ENCODE peak calls at places on chromosomes 12 and 14, in seven cellular contexts. U, R, Q, N, W, H and K are unnamed samples. For H3K9me3 and H3K4me1, the result is how much of the 10 kb centered on the place peaks cover.

GRCh38 chr12:45794422-45794821 is 64.9 kb downstream of the ARID2 start:
- DNase-seq in R (no peak), W (no peak), H (no peak), Q (peak), U (no peak), N (no peak), K (no peak)

GRCh38 chr14:60232185-60232584 is 16.8 kb upstream of the PPM1A start:
- DNase-seq in N (no peak), H (no peak), Q (no peak), R (no peak), U (no peak), W (no peak), K (no peak)

GRCh38 chr14:46661728-46662127 is 10.1 kb upstream of the RPL10L start:
- DNase-seq in U (no peak), H (no peak), Q (no peak), R (no peak), W (no peak), N (no peak), K (no peak)

GRCh38 chr12:72564120-72564519 is 291.9 kb downstream of the TRHDE start:
- DNase-seq in N (no peak), H (no peak), W (no peak), U (no peak), Q (no peak), R (no peak), K (no peak)

GRCh38 chr12:75670175-75670574 is 158.8 kb upstream of the KRR1 start:
- DNase-seq in U (no peak), Q (no peak), R (no peak), N (no peak), W (no peak), H (no peak), K (no peak)

GRCh38 chr12:75471928-75472865 is 8.4 kb upstream of the GLIPR1 start:
- DNase-seq in W (no peak), U (no peak), N (no peak), Q (no peak), H (no peak), R (no peak), K (no peak)

GRCh38 chr12:30088259-30088995 is 304.7 kb upstream of the TMTC1 start:
- DNase-seq in R (no peak), H (no peak), W (no peak), U (no peak), Q (no peak), N (no peak), K (no peak)

GRCh38 chr14:64801800-64802199 is 77.9 kb downstream of the SPTB start:
- DNase-seq in Q (peak), U (peak), H (no peak), N (peak), R (no peak), W (no peak), K (no peak)

GRCh38 chr12:120971299-120972180 is 6.8 kb upstream of the HNF1A start:
- DNase-seq in Q (peak), N (peak), R (peak), W (no peak), U (peak), H (peak), K (peak)

GRCh38 chr12:71726548-71726947 is 28.1 kb upstream of the RAB21 start:
- DNase-seq in Q (no peak), N (no peak), R (no peak), W (no peak), U (peak), H (no peak), K (no peak)

GRCh38 chr12:114611145-114612018 is 72.6 kb downstream of the TBX3 start:
- DNase-seq in H (no peak), U (peak), Q (no peak), R (no peak), W (no peak), N (no peak), K (no peak)

GRCh38 chr14:77133718-77134338 is 7.8 kb downstream of the ZDHHC22 start:
- DNase-seq in R (no peak), H (peak), W (peak), U (peak), Q (peak), N (peak), K (peak)

GRCh38 chr14:50475460-50475859 is 56.9 kb downstream of the MAP4K5 start:
- DNase-seq in H (no peak), R (no peak), N (peak), Q (no peak), U (peak), W (no peak), K (peak)
- H3K9me3 ChIP-seq in H (under half), R (under half), N (under half), Q (under half), U (under half), W (under half), K (under half)

GRCh38 chr14:53411110-53411509 is 258.0 kb upstream of the DDHD1 start:
- DNase-seq in N (peak), Q (no peak), R (no peak), U (no peak), H (no peak), W (peak), K (no peak)
- H3K4me1 ChIP-seq in N (under half), Q (under half), R (under half), U (under half), H (under half), W (under half), K (under half)

DNA sequence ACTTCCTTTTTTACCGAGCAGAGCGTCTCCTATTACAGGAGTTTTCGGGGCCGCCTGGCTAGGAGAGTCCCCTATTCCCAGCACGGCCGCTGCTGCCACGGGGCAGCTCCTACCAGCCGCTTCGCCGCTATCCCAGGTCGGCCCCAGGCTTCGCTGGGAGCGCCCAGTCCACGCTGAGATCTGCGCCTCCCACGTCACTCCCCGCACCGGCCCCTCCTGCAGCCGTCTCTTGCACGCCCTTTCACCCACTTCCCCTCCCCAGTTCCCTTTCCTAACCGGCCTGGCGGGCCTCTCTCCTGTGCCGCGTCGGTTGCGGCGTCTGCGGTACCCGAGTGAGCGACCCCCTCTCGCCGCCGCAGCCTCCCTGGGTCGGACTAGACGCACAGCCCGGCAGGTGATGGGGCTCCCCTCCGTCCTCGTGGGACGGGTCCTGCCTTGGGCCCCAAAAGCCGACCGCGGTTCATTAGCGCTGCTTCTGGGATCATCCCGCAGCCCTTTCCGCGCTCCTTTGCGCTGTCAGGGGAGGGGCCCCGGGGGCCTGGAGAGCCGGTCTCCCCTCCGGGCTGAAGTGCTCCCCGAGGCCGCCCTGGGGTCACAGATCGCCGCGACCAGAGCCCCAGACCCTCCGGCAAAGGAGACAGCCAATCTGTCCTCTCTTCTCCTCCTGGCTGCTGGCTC is 1318.4 kb downstream of the TMEM121 start:
- DNase-seq in U (peak), H (peak), Q (no peak), N (no peak), R (peak), W (peak), K (peak)
- H3K9me3 ChIP-seq in U (under half), H (under half), Q (under half), N (under half), R (under half), W (under half), K (under half)

DNA sequence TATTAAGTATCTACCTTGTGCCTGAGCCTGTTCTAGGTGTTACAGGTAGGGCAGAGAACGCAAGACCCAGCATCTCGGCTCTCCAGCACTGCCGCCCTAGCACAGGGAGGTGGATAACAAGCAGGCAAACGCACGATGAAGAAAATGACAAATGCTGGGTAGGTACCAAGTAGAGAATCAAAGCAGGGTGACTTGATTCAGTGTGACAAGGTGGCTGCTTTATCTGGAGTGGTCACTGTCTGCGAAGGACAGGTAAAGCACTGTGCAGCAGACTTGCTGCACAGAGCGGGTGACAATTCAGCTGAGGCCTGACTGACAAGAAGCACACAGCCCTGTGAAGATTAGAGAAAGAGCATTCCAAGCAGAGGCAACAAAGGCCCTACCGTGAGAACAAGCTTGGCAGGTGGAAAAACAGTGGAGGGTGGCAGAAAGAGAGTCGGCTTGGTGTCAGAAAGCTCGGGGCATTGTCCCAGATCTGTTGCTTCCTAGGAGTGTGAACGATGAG is 12.9 kb downstream of the PRKCH start:
- DNase-seq in W (no peak), R (no peak), Q (peak), N (no peak), U (no peak), H (no peak), K (no peak)
- H3K4me1 ChIP-seq in W (under half), R (half or more), Q (half or more), N (under half), U (under half), H (under half), K (under half)

DNA sequence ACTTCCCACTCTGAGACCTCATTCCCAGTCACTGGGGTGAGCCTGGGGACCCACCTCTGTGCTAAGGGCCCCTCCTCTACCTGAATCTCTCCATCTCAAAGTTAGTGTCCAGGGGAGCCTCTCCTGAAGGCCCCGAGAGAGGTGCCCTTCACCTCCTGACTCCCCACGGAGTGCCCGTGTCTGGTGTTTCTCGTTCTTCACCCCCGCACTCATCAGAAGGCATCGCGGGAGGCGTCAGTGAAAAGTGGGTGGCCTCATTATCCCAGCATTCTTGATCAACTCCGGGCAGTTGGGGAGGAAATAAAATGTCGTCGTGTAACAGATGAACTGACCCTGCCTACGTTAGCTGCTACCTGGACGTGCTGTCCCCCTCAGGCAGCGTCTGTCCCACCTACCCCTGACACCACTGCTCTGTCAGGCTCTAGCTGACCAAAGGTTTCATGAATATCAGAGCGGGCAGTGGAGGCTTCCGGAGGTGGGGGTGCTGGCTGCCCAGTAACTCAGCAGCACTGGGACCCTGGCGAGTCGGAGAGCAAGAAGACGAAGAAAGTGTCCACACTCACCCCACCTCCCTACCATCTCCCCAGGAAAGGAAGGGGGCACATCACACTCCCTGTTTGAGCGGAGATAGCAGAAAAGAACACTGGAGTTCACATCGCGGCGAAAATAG is 102.9 kb downstream of the PIWIL1 start:
- DNase-seq in Q (no peak), N (no peak), H (no peak), W (no peak), R (no peak), U (no peak), K (no peak)
- H3K9me3 ChIP-seq in Q (under half), N (under half), H (under half), W (under half), R (under half), U (under half), K (under half)